ENCODE peak calls at places on chromosomes 7 and 10, in seven cellular contexts. One of them, this sample, is unnamed.
A peak's percentile ranks its signal among the peaks of the same experiment; 100 is the strongest.

GRCh38 chr7:2978403-2978802 is 65.3 kb downstream of the CARD11 start:
- DNase-seq in GM04504: no peak
- DNase-seq in mammary epithelial cell: peak; percentile 46
- DNase-seq in activated CD8-positive, alpha-beta memory T cell treated with anti-CD3 and anti-CD28 coated beads for 48 hours: no peak
- DNase-seq in RWPE1: no peak
- DNase-seq in HS-27A: no peak
- DNase-seq in activated naive CD4-positive, alpha-beta T cell: peak; percentile 26
- DNase-seq in this sample: peak; percentile 98

GRCh38 chr7:44098092-44099068 is 5.8 kb upstream of the AEBP1 start:
- DNase-seq in GM04504: no peak
- DNase-seq in mammary epithelial cell: no peak
- DNase-seq in activated CD8-positive, alpha-beta memory T cell treated with anti-CD3 and anti-CD28 coated beads for 48 hours: no peak
- DNase-seq in RWPE1: no peak
- DNase-seq in HS-27A: no peak
- DNase-seq in activated naive CD4-positive, alpha-beta T cell: no peak
- DNase-seq in this sample: no peak

GRCh38 chr7:69791739-69792138 is 193.5 kb downstream of the AUTS2 start:
- DNase-seq in GM04504: no peak
- DNase-seq in mammary epithelial cell: no peak
- DNase-seq in activated CD8-positive, alpha-beta memory T cell treated with anti-CD3 and anti-CD28 coated beads for 48 hours: no peak
- DNase-seq in RWPE1: no peak
- DNase-seq in HS-27A: no peak
- DNase-seq in activated naive CD4-positive, alpha-beta T cell: no peak
- DNase-seq in this sample: no peak

GRCh38 chr7:38704751-38705150 is 73.6 kb upstream of the AMPH start:
- DNase-seq in GM04504: no peak
- DNase-seq in mammary epithelial cell: no peak
- DNase-seq in activated CD8-positive, alpha-beta memory T cell treated with anti-CD3 and anti-CD28 coated beads for 48 hours: no peak
- DNase-seq in RWPE1: no peak
- DNase-seq in HS-27A: no peak
- DNase-seq in activated naive CD4-positive, alpha-beta T cell: no peak
- DNase-seq in this sample: no peak

GRCh38 chr10:48897438-48897790 is 42.2 kb downstream of the LRRC18 start:
- DNase-seq in GM04504: no peak
- DNase-seq in mammary epithelial cell: no peak
- DNase-seq in activated CD8-positive, alpha-beta memory T cell treated with anti-CD3 and anti-CD28 coated beads for 48 hours: no peak
- DNase-seq in RWPE1: no peak
- DNase-seq in HS-27A: no peak
- DNase-seq in activated naive CD4-positive, alpha-beta T cell: no peak
- DNase-seq in this sample: no peak

GRCh38 chr7:82624337-82624736 is 180.8 kb upstream of the CACNA2D1 start:
- DNase-seq in GM04504: peak; percentile 57
- DNase-seq in mammary epithelial cell: peak; percentile 72
- DNase-seq in activated CD8-positive, alpha-beta memory T cell treated with anti-CD3 and anti-CD28 coated beads for 48 hours: no peak
- DNase-seq in RWPE1: no peak
- DNase-seq in HS-27A: peak; percentile 20
- DNase-seq in activated naive CD4-positive, alpha-beta T cell: no peak
- DNase-seq in this sample: no peak

GRCh38 chr7:36686499-36686898 is 37.8 kb downstream of the AOAH start:
- DNase-seq in GM04504: no peak
- DNase-seq in mammary epithelial cell: peak; percentile 91
- DNase-seq in activated CD8-positive, alpha-beta memory T cell treated with anti-CD3 and anti-CD28 coated beads for 48 hours: no peak
- DNase-seq in RWPE1: peak; percentile 59
- DNase-seq in HS-27A: no peak
- DNase-seq in activated naive CD4-positive, alpha-beta T cell: no peak
- DNase-seq in this sample: no peak

GRCh38 chr7:33186187-33186586 is 56.8 kb downstream of the BBS9 start:
- DNase-seq in GM04504: peak; percentile 6
- DNase-seq in mammary epithelial cell: peak; percentile 30
- DNase-seq in activated CD8-positive, alpha-beta memory T cell treated with anti-CD3 and anti-CD28 coated beads for 48 hours: no peak
- DNase-seq in RWPE1: no peak
- DNase-seq in HS-27A: peak; percentile 11
- DNase-seq in activated naive CD4-positive, alpha-beta T cell: no peak
- DNase-seq in this sample: no peak

GRCh38 chr10:34812771-34813170 is 2.3 kb downstream of the PARD3 start:
- DNase-seq in GM04504: no peak
- DNase-seq in mammary epithelial cell: no peak
- DNase-seq in activated CD8-positive, alpha-beta memory T cell treated with anti-CD3 and anti-CD28 coated beads for 48 hours: no peak
- DNase-seq in RWPE1: no peak
- DNase-seq in HS-27A: no peak
- DNase-seq in activated naive CD4-positive, alpha-beta T cell: no peak
- DNase-seq in this sample: no peak

GRCh38 chr10:109987828-109988227 is 20.0 kb upstream of the ADD3 start:
- DNase-seq in GM04504: no peak
- DNase-seq in mammary epithelial cell: no peak
- DNase-seq in activated CD8-positive, alpha-beta memory T cell treated with anti-CD3 and anti-CD28 coated beads for 48 hours: no peak
- DNase-seq in RWPE1: no peak
- DNase-seq in HS-27A: no peak
- DNase-seq in activated naive CD4-positive, alpha-beta T cell: no peak
- DNase-seq in this sample: no peak

GRCh38 chr7:71132521-71133231 is 732 bp downstream of the GALNT17 start:
- DNase-seq in GM04504: no peak
- DNase-seq in mammary epithelial cell: peak; percentile 6
- DNase-seq in activated CD8-positive, alpha-beta memory T cell treated with anti-CD3 and anti-CD28 coated beads for 48 hours: no peak
- DNase-seq in RWPE1: no peak
- DNase-seq in HS-27A: no peak
- DNase-seq in activated naive CD4-positive, alpha-beta T cell: no peak
- DNase-seq in this sample: peak; percentile 31

GRCh38 chr10:121519901-121520500 is 78.2 kb downstream of the FGFR2 start:
- DNase-seq in GM04504: no peak
- DNase-seq in mammary epithelial cell: no peak
- DNase-seq in activated CD8-positive, alpha-beta memory T cell treated with anti-CD3 and anti-CD28 coated beads for 48 hours: no peak
- DNase-seq in RWPE1: no peak
- DNase-seq in HS-27A: no peak
- DNase-seq in activated naive CD4-positive, alpha-beta T cell: no peak
- DNase-seq in this sample: no peak

GRCh38 chr7:56019501-56019900 is 31.7 kb downstream of the PSPH start:
- DNase-seq in GM04504: no peak
- DNase-seq in mammary epithelial cell: no peak
- DNase-seq in activated CD8-positive, alpha-beta memory T cell treated with anti-CD3 and anti-CD28 coated beads for 48 hours: no peak
- DNase-seq in RWPE1: no peak
- DNase-seq in HS-27A: no peak
- DNase-seq in activated naive CD4-positive, alpha-beta T cell: no peak
- DNase-seq in this sample: no peak

GRCh38 chr7:69654849-69655707 is 56.8 kb downstream of the AUTS2 start:
- DNase-seq in GM04504: no peak
- DNase-seq in mammary epithelial cell: no peak
- DNase-seq in activated CD8-positive, alpha-beta memory T cell treated with anti-CD3 and anti-CD28 coated beads for 48 hours: no peak
- DNase-seq in RWPE1: no peak
- DNase-seq in HS-27A: no peak
- DNase-seq in activated naive CD4-positive, alpha-beta T cell: no peak
- DNase-seq in this sample: no peak

GRCh38 chr10:51198170-51198569 is 123.9 kb downstream of the PRKG1 start:
- DNase-seq in GM04504: no peak
- DNase-seq in mammary epithelial cell: no peak
- DNase-seq in activated CD8-positive, alpha-beta memory T cell treated with anti-CD3 and anti-CD28 coated beads for 48 hours: no peak
- DNase-seq in RWPE1: no peak
- DNase-seq in HS-27A: no peak
- DNase-seq in activated naive CD4-positive, alpha-beta T cell: no peak
- DNase-seq in this sample: no peak

GRCh38 chr10:70433581-70434280 is 7.8 kb downstream of the NODAL start:
- DNase-seq in GM04504: peak; percentile 10
- DNase-seq in mammary epithelial cell: no peak
- DNase-seq in activated CD8-positive, alpha-beta memory T cell treated with anti-CD3 and anti-CD28 coated beads for 48 hours: no peak
- DNase-seq in RWPE1: no peak
- DNase-seq in HS-27A: no peak
- DNase-seq in activated naive CD4-positive, alpha-beta T cell: no peak
- DNase-seq in this sample: no peak

GRCh38 chr7:43314379-43315158 is 202.1 kb downstream of the HECW1 start:
- DNase-seq in GM04504: no peak
- DNase-seq in mammary epithelial cell: no peak
- DNase-seq in activated CD8-positive, alpha-beta memory T cell treated with anti-CD3 and anti-CD28 coated beads for 48 hours: no peak
- DNase-seq in RWPE1: no peak
- DNase-seq in HS-27A: no peak
- DNase-seq in activated naive CD4-positive, alpha-beta T cell: no peak
- DNase-seq in this sample: no peak

GRCh38 chr10:117627561-117627960 is 85.0 kb downstream of the EMX2 start:
- DNase-seq in GM04504: no peak
- DNase-seq in mammary epithelial cell: no peak
- DNase-seq in activated CD8-positive, alpha-beta memory T cell treated with anti-CD3 and anti-CD28 coated beads for 48 hours: no peak
- DNase-seq in RWPE1: no peak
- DNase-seq in HS-27A: no peak
- DNase-seq in activated naive CD4-positive, alpha-beta T cell: no peak
- DNase-seq in this sample: no peak

GRCh38 chr10:129761981-129762956 is 201.8 kb downstream of the EBF3 start:
- DNase-seq in GM04504: no peak
- DNase-seq in mammary epithelial cell: no peak
- DNase-seq in activated CD8-positive, alpha-beta memory T cell treated with anti-CD3 and anti-CD28 coated beads for 48 hours: no peak
- DNase-seq in RWPE1: no peak
- DNase-seq in HS-27A: no peak
- DNase-seq in activated naive CD4-positive, alpha-beta T cell: no peak
- DNase-seq in this sample: no peak

GRCh38 chr7:16638282-16639265 is 7.0 kb downstream of the ANKMY2 start:
- DNase-seq in GM04504: no peak
- DNase-seq in mammary epithelial cell: no peak
- DNase-seq in activated CD8-positive, alpha-beta memory T cell treated with anti-CD3 and anti-CD28 coated beads for 48 hours: no peak
- DNase-seq in RWPE1: no peak
- DNase-seq in HS-27A: no peak
- DNase-seq in activated naive CD4-positive, alpha-beta T cell: no peak
- DNase-seq in this sample: no peak

GRCh38 chr10:11116817-11117216 is 99.1 kb downstream of the CELF2 start:
- DNase-seq in GM04504: no peak
- DNase-seq in mammary epithelial cell: no peak
- DNase-seq in activated CD8-positive, alpha-beta memory T cell treated with anti-CD3 and anti-CD28 coated beads for 48 hours: no peak
- DNase-seq in RWPE1: no peak
- DNase-seq in HS-27A: no peak
- DNase-seq in activated naive CD4-positive, alpha-beta T cell: no peak
- DNase-seq in this sample: no peak

GRCh38 chr7:43018446-43018845 is 86.3 kb downstream of the MRPL32 start:
- DNase-seq in GM04504: no peak
- DNase-seq in mammary epithelial cell: peak; percentile 90
- DNase-seq in activated CD8-positive, alpha-beta memory T cell treated with anti-CD3 and anti-CD28 coated beads for 48 hours: no peak
- DNase-seq in RWPE1: peak; percentile 74
- DNase-seq in HS-27A: no peak
- DNase-seq in activated naive CD4-positive, alpha-beta T cell: no peak
- DNase-seq in this sample: no peak

GRCh38 chr7:117091721-117092120 is 138.4 kb downstream of the ST7 start:
- DNase-seq in GM04504: no peak
- DNase-seq in mammary epithelial cell: no peak
- DNase-seq in activated CD8-positive, alpha-beta memory T cell treated with anti-CD3 and anti-CD28 coated beads for 48 hours: no peak
- DNase-seq in RWPE1: no peak
- DNase-seq in HS-27A: no peak
- DNase-seq in activated naive CD4-positive, alpha-beta T cell: no peak
- DNase-seq in this sample: no peak